ENCODE peak calls at places on chromosomes 3 and 15, in ten cellular contexts. W, U, Z, H, F, P, S, E, N and V are unnamed samples.

GRCh38 chr15:95051881-95052280 is 820.5 kb downstream of the MCTP2 start:
- DNase-seq in P (no peak), F (peak), H (no peak), S (no peak), Z (no peak), N (no peak), U (no peak), W (no peak), E (no peak), V (no peak)

GRCh38 chr3:43163895-43164493 is 58.1 kb upstream of the POMGNT2 start:
- DNase-seq in F (no peak), P (no peak), S (no peak), Z (no peak), U (no peak), N (no peak), E (no peak), W (no peak), H (no peak), V (no peak)

GRCh38 chr15:38696120-38696727 is 131.6 kb upstream of the RASGRP1 start:
- DNase-seq in P (peak), F (peak), W (no peak), S (peak), U (peak), E (peak), N (peak), H (peak), Z (no peak), V (peak)

GRCh38 chr3:161153480-161153879 is 48.3 kb upstream of the B3GALNT1 start:
- DNase-seq in W (no peak), F (no peak), N (no peak), P (no peak), Z (no peak), U (no peak), E (no peak), H (no peak), S (no peak), V (no peak)

GRCh38 chr15:70254186-70254974 is 156.7 kb upstream of the TLE3 start:
- DNase-seq in W (no peak), F (no peak), E (no peak), N (no peak), H (no peak), U (no peak), Z (no peak), P (no peak), S (no peak), V (no peak)

GRCh38 chr3:89000886-89001285 is 106.5 kb upstream of the EPHA3 start:
- DNase-seq in H (no peak), S (no peak), W (no peak), E (no peak), F (no peak), Z (no peak), U (no peak), N (no peak), P (no peak), V (no peak)

GRCh38 chr3:24579008-24579407 is 84.4 kb upstream of the THRB start:
- DNase-seq in N (no peak), S (no peak), H (no peak), P (no peak), Z (no peak), W (no peak), E (no peak), U (no peak), F (no peak), V (no peak)

GRCh38 chr3:134462236-134463059 is 23.3 kb downstream of the ANAPC13 start:
- DNase-seq in F (peak), E (no peak), N (no peak), H (no peak), W (no peak), Z (no peak), P (no peak), S (no peak), U (no peak), V (no peak)

GRCh38 chr15:40756938-40757337 is 1.9 kb upstream of the RMDN3 start:
- DNase-seq in P (no peak), N (no peak), Z (no peak), E (no peak), W (no peak), S (no peak), F (no peak), H (no peak), U (no peak), V (no peak)